ENCODE peak calls at places on chromosomes 3 and 15, in nine cellular contexts. C is naive thymus-derived CD4-positive, alpha-beta T cell; R is HCT116; J is sciatic nerve; X is GM13977; I is lower lobe of right lung; Q is brain microvascular endothelial cell; W is RPMI8226; S is fibroblast of the aortic adventitia. V is an unnamed sample.

GRCh38 chr3:126549861-126550487 is 8.8 kb downstream of the C3orf22 start:
- DNase-seq in W (no peak), C (no peak), X (no peak), R (no peak), S (no peak), J (peak; percentile 27), I (peak; percentile 28), Q (no peak), V (no peak)

GRCh38 chr3:163671201-163671600 is 1407.1 kb downstream of the SI start:
- DNase-seq in W (peak; percentile 53), R (no peak), Q (no peak), S (no peak), J (no peak), I (no peak), X (no peak), C (no peak), V (no peak)

GRCh38 chr3:128426128-128426921 is 40.4 kb downstream of the DNAJB8 start:
- DNase-seq in R (no peak), J (no peak), X (peak; percentile 96), W (peak; percentile 55), Q (no peak), I (peak; percentile 64), S (peak; percentile 12), C (peak; percentile 61), V (no peak)

GRCh38 chr3:71208273-71209095 is 375.0 kb downstream of the FOXP1 start:
- DNase-seq in J (no peak), W (no peak), R (no peak), C (no peak), I (no peak), Q (no peak), S (peak; percentile 25), X (no peak), V (no peak)

GRCh38 chr15:83290236-83290635 is 5.8 kb upstream of the BNC1 start:
- DNase-seq in X (no peak), W (no peak), Q (no peak), R (no peak), S (no peak), J (no peak), I (no peak), C (no peak), V (no peak)

GRCh38 chr3:104604326-104605010 is 762.2 kb upstream of the ALCAM start:
- DNase-seq in S (peak; percentile 59), X (no peak), W (no peak), Q (peak; percentile 12), C (no peak), J (no peak), I (no peak), R (peak; percentile 18), V (no peak)

GRCh38 chr15:42845581-42845980 is 75.0 kb downstream of the TTBK2 start:
- DNase-seq in S (no peak), W (no peak), J (no peak), Q (peak; percentile 11), I (no peak), C (no peak), X (no peak), R (no peak), V (no peak)

GRCh38 chr3:184257083-184257915 is 4.1 kb downstream of the CAMK2N2 start:
- DNase-seq in W (no peak), S (no peak), X (no peak), J (no peak), I (no peak), C (no peak), Q (no peak), R (no peak), V (no peak)

GRCh38 chr15:90059208-90059985 is 42.9 kb downstream of the IDH2 start:
- DNase-seq in C (peak; percentile 69), S (no peak), X (peak; percentile 85), J (peak; percentile 81), R (no peak), I (peak; percentile 94), W (peak; percentile 98), Q (no peak), V (peak; percentile 84)

GRCh38 chr3:168512802-168513201 is 417.1 kb upstream of the GOLIM4 start:
- DNase-seq in X (no peak), C (no peak), S (no peak), J (no peak), R (no peak), Q (no peak), W (no peak), I (no peak), V (no peak)

GRCh38 chr3:138455801-138456716 is 21.6 kb downstream of the ESYT3 start:
- DNase-seq in J (no peak), W (no peak), C (no peak), Q (no peak), R (no peak), X (no peak), S (peak; percentile 47), I (peak; percentile 12), V (no peak)

GRCh38 chr15:65761210-65761926 is 30.7 kb downstream of the DENND4A start:
- DNase-seq in R (no peak), S (no peak), W (no peak), X (peak; percentile 20), J (no peak), Q (no peak), I (no peak), C (no peak), V (no peak)

GRCh38 chr3:14646150-14646573 is 5.4 kb upstream of the CCDC174 start:
- DNase-seq in Q (no peak), W (no peak), I (no peak), R (no peak), X (no peak), J (no peak), C (no peak), S (no peak), V (no peak)

GRCh38 chr15:48766196-48766595 is 44.7 kb downstream of the CEP152 start:
- DNase-seq in Q (no peak), C (no peak), R (no peak), W (no peak), X (no peak), I (no peak), S (peak; percentile 37), J (no peak), V (no peak)

GRCh38 chr15:61064653-61065052 is 164.4 kb downstream of the RORA start:
- DNase-seq in I (no peak), C (no peak), Q (no peak), X (no peak), R (no peak), W (no peak), S (no peak), J (no peak), V (no peak)

GRCh38 chr15:62500325-62500724 is 335.2 kb upstream of the C2CD4B start:
- DNase-seq in I (no peak), X (no peak), R (no peak), C (no peak), W (no peak), J (no peak), S (no peak), Q (no peak), V (no peak)

GRCh38 chr15:87031545-87032230 is 952.0 kb downstream of the AGBL1 start:
- DNase-seq in C (no peak), S (peak; percentile 81), Q (no peak), J (no peak), I (no peak), X (no peak), W (no peak), R (no peak), V (no peak)

GRCh38 chr15:73982251-73982962 is 9.7 kb downstream of the STOML1 start:
- DNase-seq in Q (peak; percentile 84), X (no peak), I (peak; percentile 87), W (no peak), R (no peak), J (peak; percentile 90), C (peak; percentile 28), S (peak; percentile 93), V (no peak)

GRCh38 chr3:194134231-194134756 is 1.7 kb upstream of the HES1 start:
- DNase-seq in Q (no peak), I (peak; percentile 79), S (peak; percentile 61), W (peak; percentile 81), R (no peak), C (no peak), J (peak; percentile 89), X (peak; percentile 73), V (no peak)

GRCh38 chr15:80567721-80568157 is 127.4 kb upstream of the ABHD17C start:
- DNase-seq in I (no peak), J (no peak), W (peak; percentile 71), X (peak; percentile 67), R (peak; percentile 72), Q (peak; percentile 77), S (peak; percentile 96), C (peak; percentile 19), V (peak; percentile 59)

GRCh38 chr15:41779662-41780157 is 5.4 kb downstream of the MAPKBP1 start:
- DNase-seq in S (no peak), J (no peak), I (no peak), Q (no peak), W (no peak), C (no peak), R (no peak), X (no peak), V (no peak)

GRCh38 chr3:48502728-48503168 is 1.2 kb downstream of the SHISA5 start:
- DNase-seq in I (peak; percentile 57), X (no peak), W (no peak), J (peak; percentile 73), R (no peak), S (no peak), C (no peak), Q (no peak), V (no peak)

GRCh38 chr15:90184786-90185704 is 16.1 kb upstream of the SEMA4B start:
- DNase-seq in I (peak; percentile 84), Q (no peak), W (peak; percentile 97), X (peak; percentile 88), S (no peak), C (peak; percentile 63), R (no peak), J (peak; percentile 80), V (no peak)

GRCh38 chr15:29570121-29570930 is 251.9 kb downstream of the TJP1 start:
- DNase-seq in J (no peak), S (peak; percentile 2), W (peak; percentile 9), C (no peak), R (no peak), I (no peak), Q (no peak), X (no peak), V (no peak)

V was measured in Jurkat, Clone E6-1.